ENCODE peak calls at places on chromosomes 16 and 17, in ten cellular contexts. X, U, C, A, K, S, T, E, N and R are unnamed samples.

GRCh38 chr17:42563543-42563942 is 1.6 kb downstream of the COASY start:
- DNase-seq in U (no peak), X (no peak), E (no peak), T (no peak), A (no peak), N (no peak), S (peak; percentile 70), K (peak; percentile 59), C (no peak), R (no peak)

GRCh38 chr17:78364436-78365281 is 4.8 kb upstream of the SOCS3 start:
- DNase-seq in E (no peak), U (no peak), S (no peak), T (peak; percentile 57), N (no peak), X (no peak), C (no peak), K (no peak), A (no peak), R (no peak)

GRCh38 chr16:49543315-49543946 is 169.8 kb downstream of the C16orf78 start:
- DNase-seq in K (no peak), T (no peak), E (no peak), A (no peak), X (no peak), N (peak; percentile 55), C (no peak), U (no peak), S (no peak), R (no peak)

GRCh38 chr17:4710693-4711634 is 532 bp downstream of the ARRB2 start:
- DNase-seq in A (no peak), K (peak; percentile 87), S (no peak), C (peak; percentile 76), E (no peak), N (peak; percentile 37), U (no peak), T (no peak), X (no peak), R (no peak)

GRCh38 chr17:81180836-81181810 is 15.1 kb upstream of the AATK start:
- DNase-seq in E (no peak), S (no peak), A (no peak), T (no peak), C (no peak), U (no peak), K (no peak), N (no peak), X (no peak), R (no peak)

GRCh38 chr17:74972973-74973328 is 392 bp upstream of the HID1 start:
- DNase-seq in E (no peak), N (no peak), A (no peak), K (no peak), T (no peak), C (no peak), U (no peak), X (no peak), S (no peak), R (no peak)

GRCh38 chr17:50199651-50200446 is 1.6 kb downstream of the COL1A1 start:
- DNase-seq in E (peak; percentile 45), U (peak; percentile 95), X (no peak), T (peak; percentile 84), A (peak; percentile 26), C (peak; percentile 85), S (peak; percentile 80), K (peak; percentile 97), N (peak; percentile 87), R (peak; percentile 37)

GRCh38 chr17:38733315-38734234 is 3.4 kb downstream of the CISD3 start:
- DNase-seq in S (no peak), N (no peak), T (peak; percentile 43), A (no peak), E (no peak), K (no peak), C (no peak), X (no peak), U (no peak), R (no peak)

GRCh38 chr16:85621698-85622433 is 8.7 kb downstream of the GSE1 start:
- DNase-seq in K (no peak), S (peak; percentile 62), N (no peak), C (no peak), U (no peak), E (no peak), X (no peak), T (no peak), A (no peak), R (no peak)

GRCh38 chr17:69523252-69523861 is 108.9 kb downstream of the MAP2K6 start:
- DNase-seq in N (no peak), C (no peak), A (peak; percentile 81), U (peak; percentile 70), X (peak; percentile 5), K (no peak), E (no peak), T (peak; percentile 65), S (peak; percentile 39), R (peak; percentile 61)

GRCh38 chr16:58466396-58466795 is 33.5 kb upstream of the NDRG4 start:
- DNase-seq in C (no peak), T (no peak), K (no peak), E (no peak), U (no peak), X (no peak), A (no peak), N (no peak), S (no peak), R (no peak)

GRCh38 chr17:55351027-55351625 is 70.5 kb downstream of the MMD start:
- DNase-seq in U (no peak), K (no peak), S (no peak), A (no peak), E (no peak), C (no peak), X (no peak), T (no peak), N (no peak), R (no peak)